ENCODE peak calls at places on chromosomes 2 and 18, in ten cellular contexts. Y is tibial artery, W is brain microvascular endothelial cell, R is heart left ventricle, F is lung, J is Peyer's patch, H is thoracic aorta, X is adrenal gland, K is left ventricle myocardium inferior, Q is fibroblast of lung. A is an unnamed sample. For H3K27me3, the result is how much of the 10 kb centered on the place peaks cover.

GRCh38 chr2:62014102-62014501 is 108.6 kb downstream of the COMMD1 start:
- DNase-seq in J (peak), F (no peak), Y (peak), W (peak), Q (peak), X (peak), K (peak), H (peak), R (peak), A (no peak)

GRCh38 chr2:3199660-3200345 is 177.8 kb downstream of the EIPR1 start:
- DNase-seq in Q (no peak), F (no peak), H (no peak), K (no peak), W (no peak), Y (no peak), R (no peak), J (no peak), X (no peak), A (no peak)

GRCh38 chr2:195016821-195017220 is 640.2 kb upstream of the SLC39A10 start:
- DNase-seq in Y (no peak), J (no peak), Q (no peak), R (no peak), X (no peak), W (no peak), F (no peak), H (no peak), K (no peak), A (no peak)

GRCh38 chr2:186546842-186547241 is 43.0 kb upstream of the ITGAV start:
- DNase-seq in K (no peak), Q (peak), J (no peak), X (no peak), H (no peak), Y (no peak), W (no peak), R (no peak), F (no peak), A (no peak)

GRCh38 chr2:144014108-144014507 is 505.8 kb downstream of the ZEB2 start:
- DNase-seq in W (peak), Y (no peak), X (no peak), Q (no peak), H (no peak), J (no peak), F (no peak), R (no peak), K (no peak), A (no peak)

GRCh38 chr2:239832101-239832994 is 192.8 kb downstream of the NDUFA10 start:
- DNase-seq in X (no peak), H (no peak), W (no peak), Y (peak), Q (no peak), F (no peak), K (no peak), J (peak), R (no peak), A (no peak)

GRCh38 chr2:234257859-234258561 is 207.5 kb downstream of the SPP2 start:
- DNase-seq in W (peak), K (no peak), F (peak), Y (no peak), J (peak), H (no peak), R (no peak), Q (peak), X (peak), A (no peak)

GRCh38 chr2:217969588-217969987 is 33.2 kb downstream of the TNS1 start:
- DNase-seq in Q (no peak), X (no peak), R (no peak), Y (no peak), W (no peak), J (no peak), F (no peak), H (no peak), K (no peak), A (no peak)

GRCh38 chr2:71831208-71831577 is 316.5 kb downstream of the CYP26B1 start:
- DNase-seq in Y (peak), W (peak), Q (peak), X (no peak), J (no peak), H (peak), R (peak), F (no peak), K (peak), A (no peak)

GRCh38 chr2:108553181-108553919 is 19.1 kb downstream of the LIMS1 start:
- DNase-seq in X (no peak), R (no peak), Y (no peak), F (no peak), H (no peak), Q (peak), J (no peak), W (no peak), K (no peak), A (no peak)

GRCh38 chr2:236618370-236618769 is 48.7 kb downstream of the ACKR3 start:
- DNase-seq in H (no peak), W (no peak), K (no peak), Q (no peak), J (no peak), Y (no peak), F (no peak), R (no peak), X (no peak), A (no peak)
- H3K27me3 ChIP-seq in H (under half), W (under half), K (under half), Q (under half), J (under half), Y (under half), F (under half), R (under half), X (under half), A (under half)

GRCh38 chr2:367246-367645 is 79.4 kb upstream of the ALKAL2 start:
- DNase-seq in H (no peak), W (no peak), X (no peak), Q (no peak), J (no peak), R (no peak), K (no peak), F (no peak), Y (no peak), A (no peak)

GRCh38 chr2:363823-364470 is 76.1 kb upstream of the ALKAL2 start:
- DNase-seq in Y (no peak), K (no peak), W (no peak), X (no peak), F (no peak), H (no peak), Q (no peak), R (no peak), J (no peak), A (no peak)

GRCh38 chr2:365367-366275 is 77.7 kb upstream of the ALKAL2 start:
- DNase-seq in K (no peak), Q (no peak), F (no peak), W (no peak), R (no peak), Y (no peak), H (no peak), X (no peak), J (no peak), A (no peak)

GRCh38 chr2:366706-367105 is 78.8 kb upstream of the ALKAL2 start:
- DNase-seq in F (no peak), X (no peak), H (no peak), W (no peak), Q (no peak), Y (no peak), J (no peak), R (no peak), K (no peak), A (no peak)

DNA sequence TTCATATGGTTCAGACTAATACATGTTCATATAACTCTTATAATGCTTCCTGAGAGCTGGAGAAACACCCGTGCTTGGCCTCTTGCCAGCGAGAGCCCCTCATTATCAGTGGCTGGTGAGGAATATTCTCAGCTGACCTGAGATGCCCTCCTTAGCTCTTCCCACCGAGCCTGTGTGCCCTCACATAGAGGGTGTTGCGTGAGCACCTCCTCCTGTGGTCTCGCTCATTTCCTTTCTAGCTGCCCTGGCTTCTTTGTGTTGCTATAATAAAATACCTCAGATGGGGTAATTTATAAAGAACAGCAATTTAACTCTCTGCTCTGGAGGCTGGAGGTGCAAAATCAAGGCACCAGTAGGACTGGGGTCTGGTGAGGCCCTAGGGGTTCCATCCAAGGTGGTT is 80.5 kb upstream of the ALKAL2 start:
- DNase-seq in W (no peak), F (no peak), H (no peak), R (no peak), X (no peak), K (no peak), Y (no peak), J (no peak), Q (no peak), A (no peak)
- TF ChIP-seq CTCF in W (no peak), F (no peak), H (no peak), R (no peak), X (no peak), K (no peak), Y (no peak), J (no peak), Q (no peak), A (no peak)

GRCh38 chr2:120471166-120471565 is 125.2 kb downstream of the INHBB start:
- DNase-seq in X (no peak), Q (no peak), F (no peak), H (no peak), Y (peak), K (no peak), W (no peak), J (no peak), R (no peak), A (no peak)
- H3K27me3 ChIP-seq in X (under half), Q (under half), F (under half), H (under half), Y (under half), K (under half), W (under half), J (under half), R (under half), A (under half)

DNA sequence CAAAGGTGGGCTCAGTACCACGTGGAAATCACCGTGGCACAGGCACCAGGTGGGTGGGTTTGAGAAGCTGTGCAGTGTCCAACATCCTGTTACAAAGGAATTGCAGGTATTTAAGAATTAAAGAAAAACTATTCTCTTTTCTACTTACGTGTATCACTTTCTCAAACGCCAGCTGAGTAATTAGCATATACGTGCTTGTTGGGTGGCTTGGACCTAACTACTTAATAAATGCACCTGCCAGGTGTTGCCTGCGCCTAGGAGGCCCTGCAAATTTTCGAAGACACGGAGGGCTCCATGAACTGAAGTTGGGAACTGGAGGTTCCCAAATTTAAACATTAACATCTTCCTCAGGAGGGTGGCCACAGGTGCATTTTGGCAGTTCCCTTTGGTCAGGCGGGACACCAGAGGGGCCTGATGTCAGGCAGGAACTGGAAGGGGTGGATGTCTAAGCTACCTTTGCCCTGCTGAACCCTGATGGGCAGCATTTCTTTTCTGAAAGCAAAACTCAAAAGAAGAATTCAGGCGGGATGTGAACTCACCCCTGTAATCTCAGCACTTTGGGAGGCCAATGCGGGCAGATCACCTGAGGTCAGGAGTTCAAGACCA is 84.8 kb downstream of the HS6ST1 start:
- DNase-seq in Y (no peak), H (no peak), Q (no peak), J (no peak), W (no peak), X (no peak), R (no peak), K (no peak), F (no peak), A (no peak)
- TF ChIP-seq CTCF in Y (no peak), H (no peak), Q (no peak), J (no peak), W (no peak), X (no peak), R (no peak), K (no peak), F (no peak), A (no peak)

GRCh38 chr2:44778221-44778654 is 163.3 kb upstream of the SIX3 start:
- DNase-seq in H (no peak), J (no peak), K (no peak), X (no peak), F (no peak), W (no peak), Y (no peak), Q (no peak), R (no peak), A (no peak)
- H3K27me3 ChIP-seq in H (under half), J (under half), K (under half), X (under half), F (under half), W (under half), Y (under half), Q (under half), R (under half), A (under half)

GRCh38 chr18:77067315-77068061 is 65.1 kb downstream of the MBP start:
- DNase-seq in Y (peak), H (peak), Q (peak), F (no peak), X (peak), K (peak), J (peak), R (peak), W (peak), A (peak)
- TF ChIP-seq CTCF in Y (no peak), H (no peak), Q (peak), F (no peak), X (no peak), K (no peak), J (no peak), R (no peak), W (peak), A (no peak)

GRCh38 chr18:79596451-79597175 is 83.0 kb upstream of the CTDP1 start:
- DNase-seq in F (no peak), Y (peak), Q (no peak), H (no peak), K (no peak), R (peak), X (no peak), J (no peak), W (no peak), A (no peak)

GRCh38 chr18:79597176-79598045 is 82.2 kb upstream of the CTDP1 start:
- DNase-seq in W (no peak), H (no peak), Q (no peak), K (peak), J (peak), X (no peak), R (peak), F (no peak), Y (peak), A (no peak)

GRCh38 chr18:79598885-79599175 is 80.8 kb upstream of the CTDP1 start:
- DNase-seq in K (no peak), R (no peak), W (no peak), F (no peak), Y (peak), J (peak), H (no peak), X (no peak), Q (no peak), A (no peak)

GRCh38 chr18:79598046-79598884 is 81.3 kb upstream of the CTDP1 start:
- DNase-seq in K (peak), R (peak), J (peak), Y (peak), Q (no peak), X (no peak), W (no peak), H (no peak), F (no peak), A (no peak)

GRCh38 chr18:79595876-79596374 is 83.7 kb upstream of the CTDP1 start:
- DNase-seq in Y (peak), Q (no peak), F (no peak), K (peak), W (no peak), X (no peak), R (no peak), H (no peak), J (no peak), A (no peak)
- H3K27me3 ChIP-seq in Y (under half), Q (under half), F (under half), K (half or more), W (under half), X (under half), R (under half), H (under half), J (under half), A (under half)

GRCh38 chr2:207458582-207458981 is 71.2 kb upstream of the CREB1 start:
- DNase-seq in K (no peak), W (no peak), F (no peak), J (no peak), Q (no peak), R (no peak), H (no peak), Y (no peak), X (no peak), A (no peak)
- TF ChIP-seq CTCF in K (no peak), W (no peak), F (no peak), J (no peak), Q (no peak), R (no peak), H (no peak), Y (no peak), X (no peak), A (no peak)